ENCODE peak calls at places on chromosomes 5 and 9, in eight cellular contexts. H, X, J, B, I, U, T and S are unnamed samples. For H3K4me1 and H3K9me3, the result is how much of the 10 kb centered on the place peaks cover.

GRCh38 chr9:37917801-37918664 is 14.1 kb upstream of the SLC25A51 start:
- DNase-seq in H (no peak), X (no peak), J (no peak), B (no peak), I (no peak), U (peak), T (no peak), S (peak)

GRCh38 chr9:135906291-135907005 is 898 bp downstream of the CAMSAP1 start:
- DNase-seq in H (peak), X (peak), J (peak), B (peak), I (peak), U (peak), T (peak), S (peak)

GRCh38 chr5:124724357-124725039 is 21.9 kb downstream of the ZNF608 start:
- DNase-seq in H (no peak), X (no peak), J (no peak), B (no peak), I (no peak), U (no peak), T (no peak), S (no peak)

GRCh38 chr5:85268194-85268593 is 883.5 kb upstream of the EDIL3 start:
- DNase-seq in H (no peak), X (no peak), J (no peak), B (no peak), I (no peak), U (no peak), T (no peak), S (no peak)

GRCh38 chr9:134316444-134317160 is 9.7 kb upstream of the RXRA start:
- DNase-seq in H (peak), X (peak), J (peak), B (no peak), I (peak), U (peak), T (no peak), S (peak)

GRCh38 chr9:117706421-117707150 is 2.4 kb downstream of the TLR4 start:
- DNase-seq in H (peak), X (peak), J (peak), B (no peak), I (no peak), U (no peak), T (no peak), S (no peak)

GRCh38 chr9:129932303-129933151 is 97.3 kb downstream of the USP20 start:
- DNase-seq in H (no peak), X (peak), J (peak), B (no peak), I (peak), U (no peak), T (no peak), S (no peak)

GRCh38 chr5:73093943-73094342 is 26.4 kb upstream of the TMEM171 start:
- DNase-seq in H (peak), X (peak), J (peak), B (no peak), I (peak), U (no peak), T (no peak), S (no peak)

GRCh38 chr9:112856843-112857242 is 33.8 kb downstream of the SLC46A2 start:
- DNase-seq in H (no peak), X (no peak), J (no peak), B (no peak), I (no peak), U (no peak), T (no peak), S (no peak)

GRCh38 chr9:109918359-109919163 is 138.6 kb downstream of the PALM2AKAP2 start:
- DNase-seq in H (no peak), X (no peak), J (no peak), B (no peak), I (no peak), U (no peak), T (peak), S (no peak)

GRCh38 chr5:113683211-113683610 is 169.7 kb downstream of the YTHDC2 start:
- DNase-seq in H (no peak), X (no peak), J (no peak), B (no peak), I (no peak), U (no peak), T (no peak), S (no peak)

GRCh38 chr5:72441861-72442540 is 65.2 kb downstream of the ZNF366 start:
- DNase-seq in H (peak), X (peak), J (peak), B (no peak), I (peak), U (no peak), T (no peak), S (no peak)

GRCh38 chr5:69512740-69513260 is 20.2 kb downstream of the OCLN start:
- DNase-seq in H (peak), X (peak), J (peak), B (no peak), I (peak), U (no peak), T (no peak), S (no peak)

GRCh38 chr9:6502399-6502798 is 89.4 kb downstream of the UHRF2 start:
- DNase-seq in H (peak), X (no peak), J (no peak), B (no peak), I (peak), U (no peak), T (no peak), S (no peak)

GRCh38 chr5:148091991-148092964 is 28.5 kb downstream of the SPINK5 start:
- DNase-seq in H (no peak), X (peak), J (peak), B (no peak), I (no peak), U (no peak), T (no peak), S (no peak)

GRCh38 chr5:153640293-153640692 is 149.8 kb downstream of the GRIA1 start:
- DNase-seq in H (no peak), X (no peak), J (no peak), B (no peak), I (no peak), U (no peak), T (no peak), S (no peak)

GRCh38 chr5:135578685-135579341 is at the start of gene CXCL14:
- DNase-seq in H (peak), X (peak), J (peak), B (no peak), I (peak), U (no peak), T (no peak), S (peak)

GRCh38 chr5:34597034-34597433 is 59.1 kb upstream of the RAI14 start:
- DNase-seq in H (no peak), X (no peak), J (peak), B (no peak), I (no peak), U (no peak), T (no peak), S (no peak)

GRCh38 chr9:134014946-134015345 is 10.3 kb upstream of the BRD3OS start:
- DNase-seq in H (no peak), X (no peak), J (no peak), B (no peak), I (no peak), U (no peak), T (no peak), S (no peak)

GRCh38 chr9:3962467-3962866 is 337.4 kb downstream of the GLIS3 start:
- DNase-seq in H (no peak), X (peak), J (peak), B (no peak), I (peak), U (no peak), T (no peak), S (no peak)

GRCh38 chr9:123368481-123369153 is 12.6 kb downstream of the CRB2 start:
- DNase-seq in H (no peak), X (no peak), J (no peak), B (no peak), I (no peak), U (no peak), T (no peak), S (no peak)

GRCh38 chr5:89756955-89757354 is 652.6 kb downstream of the CETN3 start:
- DNase-seq in H (no peak), X (peak), J (peak), B (no peak), I (no peak), U (no peak), T (no peak), S (no peak)

GRCh38 chr5:74334434-74335364 is 305.8 kb downstream of the ENC1 start:
- DNase-seq in H (no peak), X (no peak), J (no peak), B (no peak), I (no peak), U (no peak), T (no peak), S (no peak)

GRCh38 chr5:110401881-110402280 is 324.6 kb downstream of the TMEM232 start:
- DNase-seq in H (peak), X (peak), J (peak), B (no peak), I (no peak), U (no peak), T (no peak), S (no peak)

GRCh38 chr5:93705896-93706295 is 35.5 kb downstream of the POU5F2 start:
- DNase-seq in H (no peak), X (peak), J (peak), B (no peak), I (peak), U (no peak), T (no peak), S (no peak)

GRCh38 chr9:69175488-69175872 is 1.4 kb downstream of the TJP2 start:
- DNase-seq in H (no peak), X (peak), J (no peak), B (no peak), I (no peak), U (no peak), T (no peak), S (no peak)
- H3K4me1 ChIP-seq in H (half or more), X (half or more), J (under half), B (under half), I (under half), U (under half), T (under half), S (under half)

DNA sequence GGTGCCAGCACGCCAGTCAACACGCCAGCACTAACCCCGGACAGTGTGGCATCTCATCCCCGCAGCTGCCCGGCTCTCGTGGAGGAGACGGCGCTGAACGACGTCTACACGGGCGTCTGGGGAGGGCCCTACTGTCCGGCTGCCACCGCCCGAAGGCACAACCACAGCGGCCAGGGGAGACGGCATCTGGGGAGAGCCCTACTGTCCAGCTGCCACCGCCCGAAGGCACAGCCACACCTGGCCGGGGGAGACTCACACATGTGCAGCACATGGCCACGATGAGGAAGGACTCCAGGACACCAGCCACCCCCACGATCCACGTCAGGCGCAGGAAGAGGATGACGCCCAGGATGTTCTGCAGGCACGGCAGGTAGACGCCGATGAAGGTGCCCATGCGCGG is 23.1 kb downstream of the SLC12A7 start:
- DNase-seq in H (no peak), X (no peak), J (no peak), B (no peak), I (no peak), U (no peak), T (no peak), S (no peak)
- H3K9me3 ChIP-seq in H (under half), X (under half), J (under half), B (under half), I (under half), U (under half), T (under half), S (under half)

GRCh38 chr5:132498686-132499271 is 8.2 kb upstream of the IRF1 start:
- DNase-seq in H (no peak), X (peak), J (peak), B (no peak), I (peak), U (no peak), T (no peak), S (no peak)
- H3K4me1 ChIP-seq in H (under half), X (under half), J (under half), B (half or more), I (under half), U (under half), T (half or more), S (under half)

GRCh38 chr9:84677080-84677479 is 7.6 kb downstream of the NTRK2 start:
- DNase-seq in H (no peak), X (peak), J (peak), B (no peak), I (no peak), U (no peak), T (no peak), S (no peak)
- H3K9me3 ChIP-seq in H (under half), X (under half), J (under half), B (under half), I (under half), U (under half), T (under half), S (under half)

DNA sequence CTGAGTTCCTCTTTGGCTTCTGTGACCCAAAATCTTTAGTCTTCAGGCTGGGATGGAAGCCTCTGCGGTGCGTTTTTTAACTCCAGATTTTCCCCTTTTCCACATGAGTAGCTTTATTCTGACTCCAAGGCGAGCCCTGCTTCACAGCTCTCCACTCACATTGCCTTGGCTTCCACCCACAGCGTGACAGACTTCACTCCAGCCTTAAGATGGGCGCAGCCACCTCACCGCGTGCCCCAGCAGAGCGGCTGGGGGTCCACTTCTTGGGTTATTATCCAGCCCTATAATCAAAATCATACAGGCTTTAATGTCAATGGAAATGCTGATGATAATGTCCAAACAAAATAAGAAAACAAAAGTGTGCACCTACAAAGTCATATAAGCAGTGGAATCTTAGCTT is 1.2 kb downstream of the EXOC3 start:
- DNase-seq in H (no peak), X (no peak), J (no peak), B (no peak), I (no peak), U (peak), T (no peak), S (peak)
- H3K4me1 ChIP-seq in H (under half), X (under half), J (under half), B (under half), I (under half), U (under half), T (under half), S (under half)

GRCh38 chr5:167950126-167950721 is 341.2 kb upstream of the WWC1 start:
- DNase-seq in H (peak), X (peak), J (peak), B (no peak), I (peak), U (no peak), T (no peak), S (no peak)
- H3K9me3 ChIP-seq in H (under half), X (under half), J (under half), B (under half), I (under half), U (under half), T (under half), S (under half)

DNA sequence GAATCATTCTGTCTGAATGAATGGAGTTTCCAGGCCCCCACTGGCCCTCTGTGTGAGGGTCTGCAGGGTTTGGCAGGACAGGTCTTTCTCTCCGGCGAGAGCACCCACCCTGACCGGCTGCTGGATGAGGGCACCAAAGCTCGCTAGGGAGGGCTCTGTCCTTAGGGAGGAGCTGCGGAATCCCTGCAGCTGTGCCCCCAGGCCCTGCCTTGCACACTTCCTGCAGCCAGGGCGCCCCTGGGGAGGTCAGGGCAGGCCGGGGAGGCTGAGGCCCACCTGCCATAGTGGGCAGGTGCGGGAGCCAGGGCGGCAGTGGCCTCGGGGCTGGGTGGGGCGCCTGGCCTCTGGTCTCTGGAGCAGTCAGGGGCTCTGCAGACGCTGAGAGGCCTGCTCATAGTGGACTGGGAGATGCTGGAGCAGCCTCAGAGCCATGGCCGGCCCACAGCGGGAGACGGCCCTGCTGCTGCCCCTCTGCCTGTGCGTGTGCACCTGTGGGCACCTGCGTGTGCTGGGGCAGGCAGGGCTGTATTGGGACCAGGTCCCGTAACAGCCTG is 36.1 kb downstream of the EXOC3 start:
- DNase-seq in H (no peak), X (no peak), J (no peak), B (no peak), I (no peak), U (no peak), T (no peak), S (no peak)
- H3K4me1 ChIP-seq in H (under half), X (under half), J (under half), B (under half), I (under half), U (under half), T (under half), S (under half)

GRCh38 chr5:166648736-166649135 is 1642.7 kb upstream of the WWC1 start:
- DNase-seq in H (no peak), X (no peak), J (no peak), B (no peak), I (no peak), U (no peak), T (no peak), S (no peak)

GRCh38 chr5:166651234-166651633 is 1640.2 kb upstream of the WWC1 start:
- DNase-seq in H (no peak), X (no peak), J (no peak), B (no peak), I (no peak), U (no peak), T (no peak), S (no peak)

GRCh38 chr5:166649656-166650055 is 1641.8 kb upstream of the WWC1 start:
- DNase-seq in H (no peak), X (no peak), J (no peak), B (no peak), I (no peak), U (no peak), T (no peak), S (no peak)
- H3K9me3 ChIP-seq in H (under half), X (under half), J (under half), B (under half), I (under half), U (under half), T (under half), S (under half)

GRCh38 chr5:51859624-51860023 is 476.4 kb downstream of the ISL1 start:
- DNase-seq in H (no peak), X (no peak), J (no peak), B (no peak), I (no peak), U (no peak), T (no peak), S (no peak)
- H3K4me1 ChIP-seq in H (under half), X (under half), J (under half), B (under half), I (under half), U (under half), T (under half), S (under half)

GRCh38 chr5:179060116-179061008 is at the start of gene ZNF354C:
- DNase-seq in H (peak), X (peak), J (peak), B (peak), I (peak), U (peak), T (no peak), S (peak)
- H3K9me3 ChIP-seq in H (under half), X (under half), J (under half), B (under half), I (under half), U (under half), T (under half), S (under half)